ENCODE peak calls at places on chromosomes 6 and 20, in four cellular contexts. D is LoVo, P is fibroblast of the aortic adventitia, R is H54. B is an unnamed sample.

GRCh38 chr20:24918579-24919566 is 30.2 kb upstream of the CST7 start:
- DNase-seq in P (no peak), D (no peak), R (no peak), B (no peak)

GRCh38 chr6:111838749-111839484 is 34.3 kb downstream of the FYN start:
- DNase-seq in P (no peak), D (no peak), R (no peak), B (no peak)

GRCh38 chr6:36857325-36857724 is 17.3 kb downstream of the PPIL1 start:
- DNase-seq in P (no peak), R (no peak), D (no peak), B (no peak)

GRCh38 chr6:168865-169455 is 123.3 kb upstream of the DUSP22 start:
- DNase-seq in D (peak), R (peak), P (peak), B (no peak)

GRCh38 chr6:108633436-108633835 is 72.7 kb downstream of the FOXO3 start:
- DNase-seq in D (no peak), R (no peak), P (no peak), B (no peak)

GRCh38 chr6:138007014-138007472 is 100.2 kb downstream of the PERP start:
- DNase-seq in R (peak), P (peak), D (peak), B (no peak)

GRCh38 chr20:63316502-63316921 is 23.5 kb downstream of the COL20A1 start:
- DNase-seq in D (no peak), R (no peak), P (no peak), B (peak)

GRCh38 chr6:41713650-41714291 is 21.6 kb downstream of the TFEB start:
- DNase-seq in D (no peak), P (no peak), R (no peak), B (peak)

GRCh38 chr6:89984926-89985743 is 90.9 kb downstream of the GJA10 start:
- DNase-seq in P (no peak), R (no peak), D (no peak), B (no peak)

GRCh38 chr6:134111062-134111677 is 58.7 kb upstream of the SLC2A12 start:
- DNase-seq in R (peak), D (peak), P (peak), B (peak)

GRCh38 chr6:17233531-17233930 is 47.6 kb upstream of the RBM24 start:
- DNase-seq in R (peak), P (no peak), D (no peak), B (no peak)

GRCh38 chr20:3680701-3681351 is 984 bp downstream of the ADAM33 start:
- DNase-seq in P (peak), R (no peak), D (no peak), B (no peak)

GRCh38 chr6:142746524-142746923 is 198.5 kb downstream of the HIVEP2 start:
- DNase-seq in P (peak), R (no peak), D (peak), B (no peak)

GRCh38 chr6:45625191-45625664 is 247.5 kb upstream of the SUPT3H start:
- DNase-seq in R (no peak), D (no peak), P (peak), B (no peak)